ENCODE peak calls at places on chromosomes 11 and 22, in seven cellular contexts. O is effector memory CD4-positive, alpha-beta T cell; Q is HCT116; C is body of pancreas; P is colonic mucosa; G is hepatocyte; N is adrenal gland. F is an unnamed sample. For H3K4me1, the result is how much of the 10 kb centered on the place peaks cover.

GRCh38 chr11:3095712-3096361 is 38.6 kb upstream of the CARS1 start:
- DNase-seq in O (no peak), Q (no peak), C (no peak), P (no peak), G (peak), N (no peak), F (no peak)

GRCh38 chr11:123063396-123064267 is 1.7 kb upstream of the HSPA8 start:
- DNase-seq in O (no peak), Q (no peak), C (peak), P (peak), G (peak), N (peak), F (peak)

GRCh38 chr11:67468509-67468834 is 579 bp downstream of the TMEM134 start:
- DNase-seq in O (no peak), Q (no peak), C (no peak), P (peak), G (no peak), N (no peak), F (no peak)

GRCh38 chr11:104402812-104403521 is 239.0 kb upstream of the PDGFD start:
- DNase-seq in O (no peak), Q (no peak), C (no peak), P (no peak), G (no peak), N (no peak), F (no peak)

GRCh38 chr22:36893262-36893661 is 20.2 kb upstream of the CSF2RB start:
- DNase-seq in O (no peak), Q (no peak), C (no peak), P (no peak), G (no peak), N (no peak), F (no peak)

GRCh38 chr22:42635531-42635930 is 4.9 kb downstream of the ATP5MGL start:
- DNase-seq in O (no peak), Q (peak), C (no peak), P (peak), G (no peak), N (peak), F (no peak)

GRCh38 chr22:25482868-25483639 is 81.4 kb upstream of the GRK3 start:
- DNase-seq in O (no peak), Q (no peak), C (peak), P (no peak), G (no peak), N (peak), F (no peak)

GRCh38 chr22:31637938-31638618 is 23.9 kb downstream of the PISD start:
- DNase-seq in O (no peak), Q (no peak), C (no peak), P (no peak), G (no peak), N (no peak), F (no peak)

GRCh38 chr11:126115820-126116319 is 53.2 kb upstream of the CDON start:
- DNase-seq in O (no peak), Q (peak), C (peak), P (peak), G (peak), N (no peak), F (no peak)

GRCh38 chr11:11980200-11980599 is 28.2 kb downstream of the DKK3 start:
- DNase-seq in O (no peak), Q (no peak), C (no peak), P (no peak), G (no peak), N (no peak), F (no peak)

GRCh38 chr11:11981840-11982239 is 26.6 kb downstream of the DKK3 start:
- DNase-seq in O (no peak), Q (no peak), C (no peak), P (no peak), G (no peak), N (no peak), F (no peak)

GRCh38 chr11:11982461-11982860 is 26.0 kb downstream of the DKK3 start:
- DNase-seq in O (no peak), Q (no peak), C (no peak), P (no peak), G (no peak), N (no peak), F (no peak)

GRCh38 chr11:11980841-11981308 is 27.6 kb downstream of the DKK3 start:
- DNase-seq in O (no peak), Q (no peak), C (no peak), P (no peak), G (no peak), N (no peak), F (no peak)

DNA sequence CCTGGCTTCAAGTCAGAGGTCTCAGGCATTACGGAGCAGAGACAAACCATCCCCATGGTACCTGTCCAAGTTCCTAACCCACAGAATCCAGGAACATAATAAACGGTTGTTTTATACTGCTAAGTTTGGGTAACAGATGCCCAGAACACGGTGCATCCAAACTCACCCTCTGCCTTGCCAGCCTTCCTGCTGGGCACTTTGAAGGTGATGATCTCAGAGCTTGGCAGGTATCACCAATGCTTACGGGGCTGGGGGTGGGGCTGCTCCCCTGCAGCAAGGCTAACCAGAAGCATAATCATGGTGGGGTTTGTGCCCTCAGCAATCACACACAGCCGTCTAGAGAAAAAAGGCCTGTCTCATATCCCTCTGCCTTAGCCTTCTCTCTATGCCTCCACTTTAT is 27.1 kb downstream of the DKK3 start:
- DNase-seq in O (no peak), Q (no peak), C (no peak), P (no peak), G (no peak), N (no peak), F (no peak)
- H3K4me1 ChIP-seq in O (under half), Q (under half), C (under half), P (under half), G (under half), N (under half), F (under half)

DNA sequence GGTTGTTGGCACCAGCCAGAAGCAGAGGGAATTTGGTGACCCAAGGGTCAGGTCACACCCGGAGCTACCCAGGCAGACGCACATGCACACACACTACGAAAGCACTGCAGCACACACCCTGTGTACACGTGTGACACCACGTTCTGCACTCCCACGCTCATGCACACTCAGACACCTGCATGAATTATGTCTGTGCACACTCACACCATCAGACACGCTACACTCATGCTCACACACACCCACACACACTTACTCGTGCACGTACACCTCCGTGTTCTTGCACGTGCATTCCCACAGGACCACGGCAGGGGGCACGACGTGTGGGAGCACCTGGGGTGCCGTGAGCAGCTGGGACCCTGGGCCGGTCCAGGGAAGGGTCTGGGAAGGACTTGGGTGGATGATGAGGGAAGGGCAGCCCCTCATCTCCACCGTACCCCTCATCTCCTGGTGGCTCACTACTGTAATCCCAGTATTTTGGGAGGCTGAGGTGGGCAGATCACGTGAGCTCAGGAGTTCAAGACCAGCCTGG is 20.8 kb upstream of the GAL start:
- DNase-seq in O (no peak), Q (no peak), C (no peak), P (no peak), G (no peak), N (no peak), F (no peak)
- H3K4me1 ChIP-seq in O (under half), Q (under half), C (under half), P (under half), G (under half), N (under half), F (under half)

DNA sequence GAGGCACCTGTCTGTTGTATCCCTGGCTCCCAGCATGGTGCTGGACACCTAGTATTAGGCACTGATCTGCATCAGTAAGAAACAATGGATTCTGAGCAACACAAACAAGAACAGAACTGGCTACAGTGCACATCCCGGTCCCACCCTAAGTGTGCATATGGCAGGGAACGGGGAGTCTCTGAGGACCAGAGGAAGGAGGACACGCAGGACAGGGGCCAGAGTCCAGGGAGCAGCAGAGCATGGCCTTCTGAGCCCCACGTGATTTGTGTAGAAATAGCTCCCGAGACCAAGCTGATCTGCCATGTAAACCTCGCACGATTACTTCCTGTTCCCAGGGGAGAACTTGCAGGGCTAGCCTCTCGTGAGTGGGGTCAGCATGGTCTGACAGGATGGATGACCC is 12.7 kb upstream of the SNX32 start:
- DNase-seq in O (no peak), Q (no peak), C (no peak), P (peak), G (peak), N (peak), F (no peak)
- H3K4me1 ChIP-seq in O (under half), Q (under half), C (under half), P (under half), G (under half), N (under half), F (under half)

DNA sequence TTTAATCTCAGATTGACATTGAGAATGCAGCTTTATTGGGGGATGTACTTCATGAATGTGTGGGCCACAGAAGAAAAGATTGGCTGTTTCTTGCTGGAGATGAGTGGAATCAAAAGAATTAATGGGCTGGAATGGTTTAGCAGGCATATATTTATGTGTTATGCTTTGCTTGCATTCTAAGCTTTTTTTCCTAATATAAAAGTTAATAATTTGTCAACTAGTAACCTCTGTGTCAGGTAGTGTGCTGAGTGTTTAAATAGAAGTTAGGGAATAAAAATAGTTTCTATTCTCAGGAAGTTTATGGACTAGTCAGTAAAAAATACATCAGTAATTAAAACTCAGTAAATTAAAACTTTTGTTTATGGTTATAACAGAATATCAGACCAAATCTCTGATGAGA is 67.4 kb upstream of the PRODH start:
- DNase-seq in O (no peak), Q (no peak), C (no peak), P (no peak), G (no peak), N (no peak), F (no peak)
- H3K4me1 ChIP-seq in O (under half), Q (under half), C (under half), P (under half), G (under half), N (under half), F (under half)

GRCh38 chr11:12237381-12237784 is 127.0 kb downstream of the MICAL2 start:
- DNase-seq in O (no peak), Q (no peak), C (no peak), P (no peak), G (no peak), N (no peak), F (no peak)

GRCh38 chr11:12235945-12236743 is 125.8 kb downstream of the MICAL2 start:
- DNase-seq in O (peak), Q (peak), C (no peak), P (no peak), G (peak), N (no peak), F (peak)

GRCh38 chr11:12235080-12235479 is 124.7 kb downstream of the MICAL2 start:
- DNase-seq in O (no peak), Q (no peak), C (no peak), P (no peak), G (no peak), N (no peak), F (no peak)

GRCh38 chr11:12235549-12235944 is 125.2 kb downstream of the MICAL2 start:
- DNase-seq in O (no peak), Q (no peak), C (no peak), P (no peak), G (peak), N (no peak), F (no peak)

DNA sequence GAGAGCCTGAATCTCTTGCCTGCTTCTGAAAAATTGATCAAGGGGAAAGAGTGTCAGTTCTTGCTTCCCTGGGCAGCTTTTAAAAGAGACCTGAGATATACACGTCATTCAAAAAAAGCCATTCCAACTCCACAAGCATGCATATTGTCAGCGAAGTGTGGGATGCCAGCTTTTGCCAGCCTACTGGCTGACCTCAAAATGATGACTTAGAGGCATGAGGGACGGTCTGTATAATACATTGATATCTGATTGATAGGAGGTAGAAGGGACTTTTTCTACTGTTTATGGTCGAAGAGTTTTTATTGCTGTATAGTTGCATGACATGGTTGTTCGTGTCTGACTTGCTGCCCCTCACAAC is 126.3 kb downstream of the MICAL2 start:
- DNase-seq in O (no peak), Q (no peak), C (no peak), P (no peak), G (no peak), N (no peak), F (no peak)
- H3K4me1 ChIP-seq in O (under half), Q (under half), C (under half), P (under half), G (under half), N (under half), F (under half)

GRCh38 chr22:29310863-29311339 is 4.5 kb downstream of the GAS2L1 start:
- DNase-seq in O (peak), Q (peak), C (peak), P (peak), G (peak), N (peak), F (no peak)
- H3K4me1 ChIP-seq in O (under half), Q (under half), C (half or more), P (under half), G (under half), N (half or more), F (under half)

DNA sequence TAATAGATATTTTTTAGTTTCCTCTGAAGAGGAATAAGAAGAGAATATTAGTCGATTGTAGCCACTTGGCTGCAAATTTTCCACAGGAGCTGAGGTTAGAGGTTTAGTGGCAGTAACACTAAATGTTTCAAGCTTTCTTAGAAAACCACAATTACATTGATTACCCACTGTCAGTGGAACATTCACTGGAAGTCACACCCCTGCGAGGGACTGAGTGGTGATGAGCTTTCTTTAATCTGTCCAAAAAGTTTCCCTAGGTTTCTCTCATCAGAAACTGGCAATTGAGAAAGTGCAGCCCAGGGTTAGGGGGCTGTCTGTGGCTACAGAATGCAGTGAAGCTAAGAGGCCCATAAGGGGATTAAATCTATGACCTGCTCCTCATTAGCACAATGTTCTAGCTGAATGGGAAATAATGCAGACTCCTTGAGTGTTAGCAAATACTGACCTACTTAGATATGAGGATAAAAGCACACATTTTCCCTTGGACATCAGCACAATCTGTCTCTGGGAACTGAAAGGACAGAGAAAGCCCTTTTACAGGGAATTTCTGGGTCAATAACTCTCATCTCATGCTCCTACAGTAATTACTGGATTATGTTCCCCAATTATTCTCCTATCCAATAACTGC is 189.5 kb downstream of the FAM76B start:
- DNase-seq in O (no peak), Q (no peak), C (no peak), P (no peak), G (no peak), N (no peak), F (no peak)
- H3K4me1 ChIP-seq in O (under half), Q (under half), C (under half), P (under half), G (under half), N (under half), F (under half)

F was measured in naive thymus-derived CD4-positive, alpha-beta T cell.